ENCODE peak calls at places on chromosome 11, in eight cellular contexts. Q, I, F, D, Z, K, W and R are unnamed samples.

GRCh38 chr11:117700551-117700950 is 96.5 kb downstream of the DSCAML1 start:
- DNase-seq in Q (no peak), I (no peak), F (no peak), D (no peak), Z (no peak), K (no peak), W (no peak), R (no peak)

GRCh38 chr11:120853435-120853834 is 170.5 kb upstream of the TBCEL start:
- DNase-seq in Q (no peak), I (no peak), F (no peak), D (no peak), Z (no peak), K (no peak), W (no peak), R (no peak)

GRCh38 chr11:110196241-110196754 is 100.1 kb downstream of the RDX start:
- DNase-seq in Q (no peak), I (peak; percentile 17), F (peak; percentile 38), D (peak; percentile 57), Z (peak; percentile 78), K (no peak), W (no peak), R (peak; percentile 97)

GRCh38 chr11:88175004-88175706 is at the start of gene RAB38:
- DNase-seq in Q (peak; percentile 84), I (peak; percentile 78), F (peak; percentile 42), D (peak; percentile 72), Z (peak; percentile 41), K (peak; percentile 6), W (peak; percentile 1), R (no peak)

GRCh38 chr11:9693801-9694553 is 30.1 kb downstream of the SWAP70 start:
- DNase-seq in Q (no peak), I (no peak), F (no peak), D (no peak), Z (no peak), K (no peak), W (no peak), R (no peak)

GRCh38 chr11:118057424-118058145 is 19.3 kb upstream of the TMPRSS4 start:
- DNase-seq in Q (no peak), I (no peak), F (no peak), D (no peak), Z (no peak), K (no peak), W (no peak), R (peak; percentile 12)

GRCh38 chr11:103794262-103794661 is 242.2 kb upstream of the DDI1 start:
- DNase-seq in Q (no peak), I (no peak), F (no peak), D (no peak), Z (peak; percentile 68), K (no peak), W (no peak), R (no peak)

GRCh38 chr11:112265659-112266409 is 5.2 kb upstream of the PLET1 start:
- DNase-seq in Q (no peak), I (peak; percentile 22), F (no peak), D (no peak), Z (peak; percentile 22), K (peak; percentile 80), W (no peak), R (no peak)

GRCh38 chr11:406796-407650 is 7.8 kb downstream of the SIGIRR start:
- DNase-seq in Q (peak; percentile 96), I (peak; percentile 89), F (peak; percentile 69), D (peak; percentile 60), Z (peak; percentile 90), K (peak; percentile 99), W (peak; percentile 94), R (peak; percentile 68)

GRCh38 chr11:103109818-103110388 is 677 bp downstream of the DYNC2H1 start:
- DNase-seq in Q (no peak), I (no peak), F (no peak), D (peak; percentile 5), Z (peak; percentile 49), K (no peak), W (no peak), R (no peak)

GRCh38 chr11:76206327-76207081 is at the start of gene WNT11:
- DNase-seq in Q (peak; percentile 78), I (peak; percentile 82), F (no peak), D (peak; percentile 75), Z (peak; percentile 69), K (peak; percentile 84), W (no peak), R (peak; percentile 57)

GRCh38 chr11:19793356-19793755 is 80.7 kb downstream of the NAV2 start:
- DNase-seq in Q (no peak), I (no peak), F (no peak), D (no peak), Z (no peak), K (no peak), W (no peak), R (no peak)

GRCh38 chr11:120590472-120590871 is 78.9 kb downstream of the GRIK4 start:
- DNase-seq in Q (no peak), I (no peak), F (no peak), D (no peak), Z (peak; percentile 28), K (no peak), W (no peak), R (no peak)

GRCh38 chr11:26510201-26510600 is 61.9 kb downstream of the MUC15 start:
- DNase-seq in Q (no peak), I (no peak), F (no peak), D (no peak), Z (no peak), K (no peak), W (no peak), R (no peak)

GRCh38 chr11:42407379-42407778 is 904.4 kb upstream of the API5 start:
- DNase-seq in Q (peak; percentile 97), I (peak; percentile 58), F (no peak), D (no peak), Z (no peak), K (peak; percentile 25), W (peak; percentile 37), R (peak; percentile 33)

GRCh38 chr11:64089915-64090810 is 54.4 kb downstream of the FLRT1 start:
- DNase-seq in Q (no peak), I (no peak), F (no peak), D (no peak), Z (no peak), K (no peak), W (no peak), R (no peak)

GRCh38 chr11:2128102-2128511 is 11.1 kb downstream of the IGF2 start:
- DNase-seq in Q (no peak), I (no peak), F (no peak), D (no peak), Z (no peak), K (no peak), W (no peak), R (no peak)

DNA sequence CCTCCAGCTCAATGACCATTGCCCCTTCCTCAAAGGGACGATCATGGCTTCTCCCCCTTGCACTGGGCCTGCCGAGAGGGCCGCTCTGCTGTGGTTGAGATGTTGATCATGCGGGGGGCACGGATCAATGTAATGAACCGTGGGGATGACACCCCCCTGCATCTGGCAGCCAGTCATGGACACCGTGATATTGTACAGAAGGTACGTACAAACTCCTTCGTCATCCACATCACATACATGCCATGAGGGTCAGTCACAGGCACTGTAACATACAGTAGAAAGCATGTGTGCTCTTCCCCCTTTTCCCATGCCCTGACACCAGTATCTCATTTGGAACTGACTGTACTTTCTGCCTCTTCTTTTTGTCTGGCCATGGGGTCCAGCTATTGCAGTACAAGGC is 4.0 kb downstream of the TAF10 start:
- DNase-seq in Q (no peak), I (no peak), F (no peak), D (no peak), Z (no peak), K (no peak), W (no peak), R (no peak)
- H3K4me2 ChIP-seq in Q (no peak overlapping the region), I (peak overlapping the region; percentile 87), F (no peak overlapping the region), D (no peak overlapping the region), Z (peak overlapping the region; percentile 98), K (peak overlapping the region; percentile 86), W (no peak overlapping the region), R (no peak overlapping the region)

GRCh38 chr11:70455354-70455753 is 57.0 kb downstream of the CTTN start:
- DNase-seq in Q (no peak), I (no peak), F (no peak), D (no peak), Z (no peak), K (no peak), W (no peak), R (no peak)
- H3K9me2 ChIP-seq in Q (no peaks in the 10 kb centered on the region), I (no peaks in the 10 kb centered on the region), F (no peaks in the 10 kb centered on the region), D (no peaks in the 10 kb centered on the region), Z (no peaks in the 10 kb centered on the region), K (no peaks in the 10 kb centered on the region), W (no peaks in the 10 kb centered on the region), R (no peaks in the 10 kb centered on the region)

DNA sequence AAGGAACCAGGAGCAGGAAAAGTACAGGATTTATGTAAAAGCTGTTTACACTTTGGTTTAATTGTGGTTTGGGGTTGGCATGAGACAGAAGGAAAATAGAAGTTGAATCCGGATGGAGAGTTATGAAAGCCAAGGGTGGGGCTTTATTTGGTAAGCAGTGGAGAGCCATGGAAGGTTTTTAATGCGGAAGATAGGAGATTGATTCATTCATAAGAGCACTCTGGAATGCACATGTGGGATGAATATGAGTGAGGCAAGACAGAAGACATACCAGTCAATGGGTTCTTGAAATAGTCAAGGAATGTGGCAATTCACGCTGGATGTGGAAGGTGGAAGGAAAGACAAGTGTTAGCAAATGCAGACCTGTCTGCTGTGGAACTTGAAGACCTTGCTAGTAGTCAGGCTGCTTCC is 9.3 kb upstream of the GLB1L3 start:
- DNase-seq in Q (peak; percentile 44), I (no peak), F (no peak), D (peak; percentile 22), Z (peak; percentile 85), K (no peak), W (no peak), R (peak; percentile 97)
- H3K4me2 ChIP-seq in Q (peak overlapping the region; percentile 38), I (no peak overlapping the region), F (no peak overlapping the region), D (peak overlapping the region; percentile 56), Z (peak overlapping the region; percentile 43), K (no peak overlapping the region), W (no peak overlapping the region), R (peak overlapping the region; percentile 73)

DNA sequence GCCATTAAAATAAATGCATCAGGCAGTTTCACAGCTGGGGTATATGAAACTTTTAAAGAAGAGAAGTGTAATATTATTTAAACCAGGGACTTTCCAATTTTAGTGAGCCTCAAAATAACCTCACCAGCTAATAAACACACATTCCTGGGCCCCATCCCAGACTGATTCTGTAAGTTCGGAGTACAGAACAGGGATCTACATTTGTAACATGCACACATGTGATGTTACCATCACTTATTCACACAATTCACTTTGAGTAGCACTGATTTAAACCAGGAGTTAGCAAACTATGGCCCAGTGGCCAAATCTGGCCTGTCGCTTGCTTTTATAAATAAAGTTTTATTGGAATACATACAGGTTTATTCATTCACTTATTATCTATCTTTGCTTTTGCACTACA is 62.0 kb downstream of the STK33 start:
- DNase-seq in Q (no peak), I (no peak), F (no peak), D (no peak), Z (no peak), K (no peak), W (no peak), R (no peak)
- H3K9me2 ChIP-seq in Q (no peaks in the 10 kb centered on the region), I (no peaks in the 10 kb centered on the region), F (no peaks in the 10 kb centered on the region), D (no peaks in the 10 kb centered on the region), Z (no peaks in the 10 kb centered on the region), K (no peaks in the 10 kb centered on the region), W (no peaks in the 10 kb centered on the region), R (no peaks in the 10 kb centered on the region)